ENCODE peak calls at places on chromosomes 4 and X, in eight cellular contexts. S is fibroblast of mammary gland; F is esophagus muscularis mucosa; T is fibroblast of lung; D is prostate gland; C is thoracic aorta; R is GM12878; X is CD8-positive, alpha-beta T cell. J is an unnamed sample.

GRCh38 chr4:156931267-156931666 is 40.3 kb downstream of the PDGFC start:
- DNase-seq in T (peak; percentile 96), S (peak; percentile 93), F (no peak), R (no peak), C (no peak), X (no peak), D (peak; percentile 62), J (no peak)

GRCh38 chr4:91631335-91631734 is 672.4 kb upstream of the GRID2 start:
- DNase-seq in R (no peak), D (no peak), F (no peak), S (no peak), X (no peak), C (no peak), T (no peak), J (no peak)

GRCh38 chrX:100090931-100091330 is 319.1 kb downstream of the PCDH19 start:
- DNase-seq in S (peak; percentile 66), T (peak; percentile 0), C (no peak), R (no peak), F (no peak), D (no peak), X (no peak), J (no peak)

GRCh38 chrX:12142661-12143060 is 4.4 kb downstream of the FRMPD4 start:
- DNase-seq in T (no peak), F (no peak), C (no peak), S (no peak), X (no peak), D (no peak), R (no peak), J (no peak)

GRCh38 chrX:114162068-114162735 is 421.7 kb upstream of the HTR2C start:
- DNase-seq in R (no peak), S (no peak), D (no peak), X (no peak), C (no peak), T (no peak), F (no peak), J (no peak)

GRCh38 chrX:38959736-38960534 is 158.7 kb downstream of the MID1IP1 start:
- DNase-seq in F (no peak), T (peak; percentile 84), C (no peak), R (no peak), S (peak; percentile 81), X (no peak), D (no peak), J (no peak)

GRCh38 chr4:105022811-105023667 is 123.6 kb upstream of the TET2 start:
- DNase-seq in T (peak; percentile 22), C (no peak), X (no peak), D (no peak), F (no peak), R (no peak), S (peak; percentile 39), J (no peak)

GRCh38 chr4:48173055-48173991 is 39.3 kb upstream of the TXK start:
- DNase-seq in S (peak; percentile 72), T (peak; percentile 68), F (no peak), R (peak; percentile 55), C (no peak), X (no peak), D (no peak), J (no peak)

GRCh38 chr4:89373396-89373795 is 65.8 kb upstream of the GPRIN3 start:
- DNase-seq in T (no peak), X (no peak), R (no peak), F (no peak), S (no peak), D (no peak), C (no peak), J (no peak)

GRCh38 chrX:109732319-109732779 is 708 bp downstream of the ACSL4 start:
- DNase-seq in X (peak; percentile 1), S (peak; percentile 60), R (no peak), D (no peak), T (peak; percentile 42), F (no peak), C (no peak), J (no peak)

GRCh38 chrX:22345884-22346283 is 73.2 kb downstream of the CBLL2 start:
- DNase-seq in T (no peak), C (no peak), X (no peak), R (no peak), S (peak; percentile 50), D (no peak), F (no peak), J (no peak)

GRCh38 chr4:3607690-3608514 is 75.7 kb upstream of the LRPAP1 start:
- DNase-seq in F (no peak), S (no peak), D (no peak), X (no peak), T (no peak), R (no peak), C (no peak), J (no peak)

GRCh38 chr4:78689224-78689623 is 86.9 kb upstream of the BMP2K start:
- DNase-seq in F (no peak), C (no peak), R (no peak), T (no peak), X (no peak), S (peak; percentile 70), D (no peak), J (no peak)

GRCh38 chr4:33941854-33942253 is 2302.5 kb downstream of the ARAP2 start:
- DNase-seq in R (no peak), S (no peak), D (no peak), T (no peak), F (no peak), C (no peak), X (no peak), J (no peak)

GRCh38 chr4:173217727-173218126 is 49.1 kb downstream of the GALNT7 start:
- DNase-seq in X (no peak), S (peak; percentile 33), R (no peak), D (no peak), C (no peak), T (peak; percentile 55), F (no peak), J (no peak)

DNA sequence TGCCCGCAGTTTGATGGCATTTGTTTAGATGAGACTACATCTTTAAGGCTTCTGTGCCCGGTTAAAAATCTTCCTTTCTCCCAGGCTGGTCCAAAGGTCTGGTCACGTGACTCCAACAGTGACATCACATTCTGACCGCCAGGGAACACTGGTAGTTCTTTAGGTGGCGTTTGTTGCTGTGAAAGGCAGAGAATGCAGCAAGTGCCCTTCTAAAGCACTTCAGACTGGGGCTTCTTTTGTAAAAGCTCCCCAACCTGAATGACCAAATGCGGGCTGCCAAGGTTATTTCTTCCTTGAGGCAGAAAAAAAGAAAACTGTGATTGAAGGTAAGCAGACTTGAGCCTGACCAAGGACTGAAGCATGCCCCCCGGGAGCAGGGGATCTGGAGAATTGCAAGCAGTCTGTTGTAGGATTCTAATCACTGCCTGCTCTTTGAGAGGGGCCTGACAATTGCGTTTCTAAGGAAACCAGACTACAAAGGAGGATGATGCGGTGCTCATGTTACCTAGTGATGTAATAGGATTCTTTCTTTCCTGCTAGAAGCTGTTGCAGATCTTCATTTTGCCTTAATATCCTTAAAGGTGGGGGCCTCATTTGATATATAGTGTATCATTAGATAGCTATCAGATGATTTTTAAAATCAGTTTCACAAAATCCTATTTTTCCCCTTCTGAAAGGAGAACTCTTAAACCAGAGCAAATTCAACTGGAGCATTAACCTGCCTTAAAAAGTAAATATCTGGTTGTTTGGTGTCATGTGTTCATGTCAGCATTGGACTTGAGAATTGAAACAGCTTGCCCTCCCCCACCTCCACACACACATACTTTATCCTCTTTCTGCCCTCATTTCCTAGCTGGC is 133.1 kb downstream of the AKAP4 start:
- DNase-seq in D (no peak), C (peak; percentile 1), T (peak; percentile 40), F (no peak), R (no peak), S (peak; percentile 36), X (no peak), J (no peak)
- H3K4me3 ChIP-seq in D (no peak overlapping the region), C (peak overlapping the region; percentile 23), T (no peak overlapping the region), F (no peak overlapping the region), R (no peak overlapping the region), S (no peak overlapping the region), X (no peak overlapping the region), J (no peak overlapping the region)

DNA sequence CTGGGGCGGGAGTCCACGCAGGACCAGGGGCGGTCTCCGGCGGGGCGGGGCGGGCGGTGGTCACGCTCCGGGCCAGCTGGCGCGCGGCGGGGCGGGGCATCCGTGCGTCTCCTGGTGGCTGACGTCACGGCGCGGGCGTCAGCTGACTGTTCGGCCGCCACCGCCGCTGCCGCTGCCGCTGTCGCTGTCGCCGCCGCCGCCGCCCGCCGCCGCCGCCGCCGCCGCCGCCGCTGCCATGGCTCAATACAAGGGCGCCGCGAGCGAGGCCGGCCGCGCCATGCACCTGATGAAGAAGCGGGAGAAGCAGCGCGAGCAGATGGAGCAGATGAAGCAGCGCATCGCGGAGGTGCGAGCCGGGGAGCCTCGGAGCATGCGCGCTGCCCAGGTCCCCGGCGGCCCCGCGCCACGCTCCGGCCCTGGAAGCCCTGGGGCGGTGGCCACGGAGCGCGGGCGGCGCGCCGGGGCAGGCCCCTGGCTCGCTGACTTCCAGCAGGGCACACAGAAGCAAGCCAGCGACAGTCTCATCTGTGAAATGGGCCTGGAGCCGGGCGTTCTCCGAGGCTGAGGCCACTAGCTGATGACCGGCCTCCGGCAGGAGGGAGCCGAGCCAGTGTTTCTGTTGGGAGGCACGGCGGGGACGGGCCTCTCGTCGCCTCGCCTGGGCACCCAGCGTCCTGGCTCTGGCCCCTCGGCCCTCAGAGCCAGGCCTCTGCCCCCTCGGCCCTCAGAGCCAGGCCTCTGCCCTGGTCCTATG is at the start of gene FAM50A:
- DNase-seq in C (no peak), R (no peak), D (peak; percentile 67), F (peak; percentile 93), X (peak; percentile 56), S (peak; percentile 43), T (peak; percentile 47), J (no peak)
- TF ChIP-seq CTCF in C (no peak), R (no peak), D (no peak), F (no peak), X (no peak), S (no peak), T (no peak), J (no peak)

GRCh38 chr4:142844782-142845181 is 1.3 kb downstream of the INPP4B start:
- DNase-seq in T (no peak), S (no peak), D (no peak), X (no peak), F (no peak), C (no peak), R (no peak), J (no peak)
- H3K4me3 ChIP-seq in T (no peak overlapping the region), S (no peak overlapping the region), D (no peak overlapping the region), X (no peak overlapping the region), F (peak overlapping the region; percentile 70), C (peak overlapping the region; percentile 88), R (no peak overlapping the region), J (no peak overlapping the region)

DNA sequence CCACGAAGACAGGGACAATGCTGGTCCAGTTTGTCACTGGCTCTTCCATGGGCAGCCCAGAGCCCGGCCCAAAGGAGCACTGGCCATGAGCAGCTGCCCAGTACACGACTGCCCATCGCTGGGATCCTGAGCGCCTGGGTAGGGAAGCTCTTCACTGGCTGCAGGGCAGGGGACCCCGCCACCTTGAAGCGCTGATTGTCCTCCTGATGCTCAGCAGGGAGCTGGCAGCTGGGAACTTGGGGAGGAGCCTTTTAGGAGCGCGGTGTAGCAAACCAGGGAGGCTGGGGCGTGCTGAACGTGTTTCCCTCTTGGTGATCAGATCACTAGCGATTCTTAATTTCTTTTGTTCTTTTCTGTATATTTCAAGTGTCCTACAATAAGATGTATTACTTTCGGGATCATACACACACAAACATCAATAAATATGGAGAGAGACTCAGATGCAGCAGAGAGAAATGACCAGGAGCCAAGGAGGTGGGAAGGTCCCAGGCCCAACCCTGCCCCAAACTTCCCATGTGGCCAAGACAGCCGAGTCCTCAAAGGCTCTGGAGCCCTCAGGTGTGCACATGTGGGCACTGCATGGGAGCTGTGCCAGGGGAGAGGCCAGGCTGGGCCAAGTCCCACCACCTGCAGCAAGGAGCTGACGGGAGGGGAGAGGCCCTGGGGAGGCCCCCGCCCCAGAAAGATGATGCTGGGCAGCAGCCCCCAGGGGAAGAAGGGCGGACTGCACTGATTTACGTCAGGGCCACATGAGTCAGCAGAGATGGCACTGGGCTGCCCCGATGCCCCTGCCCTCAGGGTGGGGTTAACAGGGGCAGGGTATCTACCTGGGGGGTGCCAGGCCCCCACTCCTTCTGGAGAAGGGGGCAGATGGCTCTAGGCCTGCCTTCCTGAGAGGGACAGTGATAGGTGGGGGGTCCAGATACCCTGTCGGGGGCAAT is 1.6 kb downstream of the L1CAM start:
- DNase-seq in C (no peak), F (no peak), S (no peak), X (no peak), R (no peak), D (no peak), T (no peak), J (no peak)
- TF ChIP-seq CTCF in C (no peak), F (no peak), S (no peak), X (no peak), R (peak; percentile 13), D (no peak), T (no peak), J (peak; percentile 15)

J was measured in GM12864.